ENCODE peak calls at places on chromosomes 7 and 10, in nine cellular contexts. One of them, this sample, is unnamed.

GRCh38 chr7:22576941-22577927 is 77.2 kb upstream of the STEAP1B start:
- DNase-seq in AG04450: peak; percentile 91
- DNase-seq in prostate gland: peak; percentile 24
- DNase-seq in LNCaP clone FGC: no peak
- DNase-seq in pancreas: peak; percentile 27
- DNase-seq in OCI-LY7: no peak
- DNase-seq in Peyer's patch: no peak
- DNase-seq in GM06990: no peak
- DNase-seq in A549: peak; percentile 68
- DNase-seq in this sample: no peak

GRCh38 chr7:46321556-46322205 is 400.6 kb upstream of the IGFBP3 start:
- DNase-seq in AG04450: no peak
- DNase-seq in Peyer's patch: no peak
- DNase-seq in LNCaP clone FGC: no peak
- DNase-seq in prostate gland: no peak
- DNase-seq in A549: peak; percentile 31
- DNase-seq in GM06990: no peak
- DNase-seq in pancreas: no peak
- DNase-seq in OCI-LY7: no peak
- DNase-seq in this sample: no peak

GRCh38 chr7:30466266-30466665 is 12.3 kb downstream of the NOD1 start:
- DNase-seq in pancreas: no peak
- DNase-seq in OCI-LY7: no peak
- DNase-seq in GM06990: no peak
- DNase-seq in LNCaP clone FGC: no peak
- DNase-seq in Peyer's patch: no peak
- DNase-seq in AG04450: no peak
- DNase-seq in A549: no peak
- DNase-seq in prostate gland: no peak
- DNase-seq in this sample: no peak

GRCh38 chr10:31709028-31709427 is 219.6 kb downstream of the ARHGAP12 start:
- DNase-seq in GM06990: no peak
- DNase-seq in LNCaP clone FGC: no peak
- DNase-seq in OCI-LY7: no peak
- DNase-seq in prostate gland: no peak
- DNase-seq in Peyer's patch: no peak
- DNase-seq in AG04450: no peak
- DNase-seq in pancreas: no peak
- DNase-seq in A549: no peak
- DNase-seq in this sample: no peak

GRCh38 chr7:92226981-92227380 is 18.7 kb downstream of the KRIT1 start:
- DNase-seq in prostate gland: no peak
- DNase-seq in LNCaP clone FGC: no peak
- DNase-seq in Peyer's patch: no peak
- DNase-seq in GM06990: no peak
- DNase-seq in OCI-LY7: no peak
- DNase-seq in A549: no peak
- DNase-seq in AG04450: peak; percentile 18
- DNase-seq in pancreas: no peak
- DNase-seq in this sample: no peak

GRCh38 chr7:18020138-18020715 is 7.4 kb downstream of the PRPS1L1 start:
- DNase-seq in OCI-LY7: no peak
- DNase-seq in A549: no peak
- DNase-seq in Peyer's patch: no peak
- DNase-seq in LNCaP clone FGC: no peak
- DNase-seq in prostate gland: no peak
- DNase-seq in GM06990: no peak
- DNase-seq in AG04450: no peak
- DNase-seq in pancreas: no peak
- DNase-seq in this sample: no peak

GRCh38 chr10:99984201-99984600 is 25.5 kb downstream of the DNMBP start:
- DNase-seq in Peyer's patch: no peak
- DNase-seq in OCI-LY7: no peak
- DNase-seq in A549: no peak
- DNase-seq in LNCaP clone FGC: no peak
- DNase-seq in AG04450: no peak
- DNase-seq in prostate gland: no peak
- DNase-seq in pancreas: no peak
- DNase-seq in GM06990: peak; percentile 41
- DNase-seq in this sample: no peak

GRCh38 chr7:38215734-38216670 is 38.0 kb downstream of the STARD3NL start:
- DNase-seq in prostate gland: peak; percentile 82
- DNase-seq in OCI-LY7: peak; percentile 71
- DNase-seq in LNCaP clone FGC: peak; percentile 56
- DNase-seq in AG04450: peak; percentile 88
- DNase-seq in pancreas: peak; percentile 79
- DNase-seq in Peyer's patch: peak; percentile 81
- DNase-seq in GM06990: peak; percentile 16
- DNase-seq in A549: peak; percentile 78
- DNase-seq in this sample: peak; percentile 66

GRCh38 chr10:47288916-47289495 is 11.0 kb upstream of the GDF10 start:
- DNase-seq in AG04450: no peak
- DNase-seq in pancreas: no peak
- DNase-seq in OCI-LY7: no peak
- DNase-seq in A549: no peak
- DNase-seq in GM06990: no peak
- DNase-seq in prostate gland: no peak
- DNase-seq in Peyer's patch: no peak
- DNase-seq in LNCaP clone FGC: no peak
- DNase-seq in this sample: no peak

GRCh38 chr10:133275683-133276092 is 980 bp downstream of the ADAM8 start:
- DNase-seq in OCI-LY7: peak; percentile 53
- DNase-seq in A549: no peak
- DNase-seq in GM06990: peak; percentile 72
- DNase-seq in AG04450: no peak
- DNase-seq in LNCaP clone FGC: no peak
- DNase-seq in Peyer's patch: peak; percentile 49
- DNase-seq in pancreas: no peak
- DNase-seq in prostate gland: no peak
- DNase-seq in this sample: no peak

GRCh38 chr10:48363617-48364355 is 57.3 kb downstream of the MAPK8 start:
- DNase-seq in A549: peak; percentile 80
- DNase-seq in pancreas: peak; percentile 28
- DNase-seq in GM06990: peak; percentile 9
- DNase-seq in LNCaP clone FGC: peak; percentile 78
- DNase-seq in OCI-LY7: peak; percentile 55
- DNase-seq in prostate gland: peak; percentile 32
- DNase-seq in AG04450: peak; percentile 51
- DNase-seq in Peyer's patch: no peak
- DNase-seq in this sample: no peak

GRCh38 chr7:106471686-106472440 is 187.1 kb upstream of the NAMPT start:
- DNase-seq in A549: no peak
- DNase-seq in Peyer's patch: no peak
- DNase-seq in LNCaP clone FGC: no peak
- DNase-seq in AG04450: no peak
- DNase-seq in OCI-LY7: no peak
- DNase-seq in prostate gland: no peak
- DNase-seq in pancreas: no peak
- DNase-seq in GM06990: no peak
- DNase-seq in this sample: no peak

GRCh38 chr7:157309990-157310668 is 26.7 kb upstream of the DNAJB6 start:
- DNase-seq in GM06990: no peak
- DNase-seq in pancreas: no peak
- DNase-seq in AG04450: peak; percentile 90
- DNase-seq in Peyer's patch: no peak
- DNase-seq in A549: peak; percentile 63
- DNase-seq in prostate gland: no peak
- DNase-seq in LNCaP clone FGC: no peak
- DNase-seq in OCI-LY7: no peak
- DNase-seq in this sample: no peak

GRCh38 chr7:43646603-43647313 is 63.9 kb downstream of the STK17A start:
- DNase-seq in AG04450: no peak
- DNase-seq in A549: no peak
- DNase-seq in OCI-LY7: peak; percentile 13
- DNase-seq in GM06990: no peak
- DNase-seq in Peyer's patch: no peak
- DNase-seq in pancreas: no peak
- DNase-seq in LNCaP clone FGC: no peak
- DNase-seq in prostate gland: no peak
- DNase-seq in this sample: no peak

GRCh38 chr7:65800890-65801341 is 72.0 kb upstream of the VKORC1L1 start:
- DNase-seq in GM06990: no peak
- DNase-seq in LNCaP clone FGC: no peak
- DNase-seq in A549: no peak
- DNase-seq in Peyer's patch: no peak
- DNase-seq in pancreas: no peak
- DNase-seq in prostate gland: no peak
- DNase-seq in AG04450: no peak
- DNase-seq in OCI-LY7: no peak
- DNase-seq in this sample: no peak

GRCh38 chr7:151157645-151158329 is 9.7 kb downstream of the GBX1 start:
- DNase-seq in LNCaP clone FGC: no peak
- DNase-seq in GM06990: no peak
- DNase-seq in prostate gland: no peak
- DNase-seq in pancreas: no peak
- DNase-seq in AG04450: no peak
- DNase-seq in A549: peak; percentile 37
- DNase-seq in OCI-LY7: no peak
- DNase-seq in Peyer's patch: no peak
- DNase-seq in this sample: no peak

GRCh38 chr10:31278279-31278941 is 40.6 kb upstream of the ZEB1 start:
- DNase-seq in AG04450: no peak
- DNase-seq in A549: no peak
- DNase-seq in LNCaP clone FGC: no peak
- DNase-seq in GM06990: no peak
- DNase-seq in Peyer's patch: no peak
- DNase-seq in OCI-LY7: no peak
- DNase-seq in prostate gland: no peak
- DNase-seq in pancreas: no peak
- DNase-seq in this sample: no peak

GRCh38 chr10:132850896-132851295 is 64.9 kb upstream of the NKX6-2 start:
- DNase-seq in pancreas: no peak
- DNase-seq in AG04450: no peak
- DNase-seq in LNCaP clone FGC: no peak
- DNase-seq in A549: no peak
- DNase-seq in Peyer's patch: no peak
- DNase-seq in prostate gland: no peak
- DNase-seq in OCI-LY7: no peak
- DNase-seq in GM06990: no peak
- DNase-seq in this sample: no peak

GRCh38 chr7:29764227-29764626 is 42.1 kb upstream of the WIPF3 start:
- DNase-seq in pancreas: no peak
- DNase-seq in GM06990: no peak
- DNase-seq in OCI-LY7: no peak
- DNase-seq in A549: no peak
- DNase-seq in Peyer's patch: no peak
- DNase-seq in prostate gland: no peak
- DNase-seq in LNCaP clone FGC: no peak
- DNase-seq in AG04450: no peak
- DNase-seq in this sample: no peak

GRCh38 chr7:107408349-107408748 is 61.5 kb upstream of the GPR22 start:
- DNase-seq in AG04450: no peak
- DNase-seq in Peyer's patch: no peak
- DNase-seq in pancreas: no peak
- DNase-seq in prostate gland: no peak
- DNase-seq in GM06990: no peak
- DNase-seq in OCI-LY7: no peak
- DNase-seq in LNCaP clone FGC: no peak
- DNase-seq in A549: no peak
- DNase-seq in this sample: no peak

GRCh38 chr7:80450621-80451308 is 61.1 kb downstream of the GNAT3 start:
- DNase-seq in GM06990: no peak
- DNase-seq in LNCaP clone FGC: no peak
- DNase-seq in Peyer's patch: no peak
- DNase-seq in prostate gland: no peak
- DNase-seq in OCI-LY7: no peak
- DNase-seq in AG04450: no peak
- DNase-seq in pancreas: no peak
- DNase-seq in A549: peak; percentile 25
- DNase-seq in this sample: no peak

GRCh38 chr7:6637544-6638229 is 569 bp downstream of the ZNF316 start:
- DNase-seq in GM06990: peak; percentile 85
- DNase-seq in prostate gland: no peak
- DNase-seq in A549: peak; percentile 29
- DNase-seq in Peyer's patch: peak; percentile 57
- DNase-seq in pancreas: no peak
- DNase-seq in AG04450: no peak
- DNase-seq in OCI-LY7: peak; percentile 86
- DNase-seq in LNCaP clone FGC: no peak
- DNase-seq in this sample: no peak
- TF ChIP-seq CTCF in GM06990: peak; percentile 68
- TF ChIP-seq CTCF in prostate gland: peak; percentile 45
- TF ChIP-seq CTCF in A549: peak; percentile 32
- TF ChIP-seq CTCF in Peyer's patch: peak; percentile 57
- TF ChIP-seq CTCF in pancreas: no peak
- TF ChIP-seq CTCF in AG04450: peak; percentile 43
- TF ChIP-seq CTCF in OCI-LY7: peak; percentile 74
- TF ChIP-seq CTCF in LNCaP clone FGC: no peak
- TF ChIP-seq CTCF in this sample: no peak

DNA sequence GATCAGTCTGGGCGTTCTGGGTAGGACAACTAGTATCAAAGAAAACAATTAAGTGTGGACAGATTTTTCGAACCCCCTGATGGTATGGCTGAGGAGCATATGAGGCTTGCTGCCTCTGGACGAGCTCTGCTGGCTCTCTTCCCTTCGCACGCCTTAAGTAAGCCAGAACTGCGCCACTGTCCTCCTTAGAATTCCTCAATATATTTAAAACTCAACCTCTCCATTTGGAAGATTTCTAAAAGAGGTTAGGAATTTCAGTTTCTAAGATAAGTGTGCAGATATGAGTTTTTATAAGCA is 9.3 kb upstream of the EDRF1 start:
- DNase-seq in prostate gland: no peak
- DNase-seq in A549: no peak
- DNase-seq in GM06990: no peak
- DNase-seq in pancreas: no peak
- DNase-seq in LNCaP clone FGC: no peak
- DNase-seq in AG04450: no peak
- DNase-seq in OCI-LY7: no peak
- DNase-seq in Peyer's patch: no peak
- DNase-seq in this sample: no peak
- H3K4me3 ChIP-seq in prostate gland: no peak overlapping the region
- H3K4me3 ChIP-seq in A549: no peak overlapping the region
- H3K4me3 ChIP-seq in GM06990: no peak overlapping the region
- H3K4me3 ChIP-seq in pancreas: no peak overlapping the region
- H3K4me3 ChIP-seq in LNCaP clone FGC: no peak overlapping the region
- H3K4me3 ChIP-seq in AG04450: no peak overlapping the region
- H3K4me3 ChIP-seq in OCI-LY7: no peak overlapping the region
- H3K4me3 ChIP-seq in Peyer's patch: no peak overlapping the region
- H3K4me3 ChIP-seq in this sample: no peak overlapping the region

GRCh38 chr7:57651006-57651405 is 201.0 kb downstream of the ZNF716 start:
- DNase-seq in GM06990: no peak
- DNase-seq in Peyer's patch: no peak
- DNase-seq in OCI-LY7: no peak
- DNase-seq in prostate gland: no peak
- DNase-seq in AG04450: no peak
- DNase-seq in LNCaP clone FGC: no peak
- DNase-seq in pancreas: no peak
- DNase-seq in A549: no peak
- DNase-seq in this sample: no peak
- TF ChIP-seq CTCF in GM06990: no peak
- TF ChIP-seq CTCF in Peyer's patch: no peak
- TF ChIP-seq CTCF in OCI-LY7: no peak
- TF ChIP-seq CTCF in prostate gland: no peak
- TF ChIP-seq CTCF in AG04450: no peak
- TF ChIP-seq CTCF in LNCaP clone FGC: no peak
- TF ChIP-seq CTCF in pancreas: no peak
- TF ChIP-seq CTCF in A549: no peak
- TF ChIP-seq CTCF in this sample: no peak

GRCh38 chr10:88896336-88897018 is 16.4 kb downstream of the STAMBPL1 start:
- DNase-seq in GM06990: no peak
- DNase-seq in LNCaP clone FGC: no peak
- DNase-seq in pancreas: no peak
- DNase-seq in OCI-LY7: no peak
- DNase-seq in prostate gland: no peak
- DNase-seq in A549: peak; percentile 53
- DNase-seq in AG04450: no peak
- DNase-seq in Peyer's patch: no peak
- DNase-seq in this sample: no peak
- H3K4me3 ChIP-seq in GM06990: no peak overlapping the region
- H3K4me3 ChIP-seq in LNCaP clone FGC: no peak overlapping the region
- H3K4me3 ChIP-seq in pancreas: no peak overlapping the region
- H3K4me3 ChIP-seq in OCI-LY7: no peak overlapping the region
- H3K4me3 ChIP-seq in prostate gland: no peak overlapping the region
- H3K4me3 ChIP-seq in A549: no peak overlapping the region
- H3K4me3 ChIP-seq in AG04450: no peak overlapping the region
- H3K4me3 ChIP-seq in Peyer's patch: no peak overlapping the region
- H3K4me3 ChIP-seq in this sample: no peak overlapping the region

This sample was measured in dorsolateral prefrontal cortex.